ENCODE peak calls at places on chromosome 12, in nine cellular contexts. T is Calu3, V is astrocyte of the spinal cord, X is OCI-LY7, C is thyroid gland, H is GM12865, Y is colonic mucosa, L is GM12864, D is transverse colon. N is an unnamed sample.

GRCh38 chr12:117832459-117833457 is 136.0 kb downstream of the KSR2 start:
- DNase-seq in X (no peak), H (no peak), L (no peak), Y (no peak), D (no peak), C (no peak), V (peak), T (no peak), N (no peak)

GRCh38 chr12:109423392-109423791 is 53.7 kb downstream of the KCTD10 start:
- DNase-seq in V (no peak), L (no peak), T (no peak), D (no peak), X (no peak), Y (no peak), C (no peak), H (no peak), N (no peak)

GRCh38 chr12:121005346-121005815 is 10.9 kb downstream of the C12orf43 start:
- DNase-seq in X (peak), L (no peak), V (peak), T (peak), H (peak), Y (peak), C (no peak), D (peak), N (peak)

GRCh38 chr12:87280356-87280755 is 748.8 kb downstream of the C12orf50 start:
- DNase-seq in C (no peak), Y (no peak), X (peak), V (no peak), L (no peak), H (peak), D (no peak), T (no peak), N (no peak)

GRCh38 chr12:80954857-80955520 is 17.3 kb upstream of the LIN7A start:
- DNase-seq in Y (no peak), D (no peak), X (no peak), H (no peak), V (no peak), L (no peak), C (no peak), T (no peak), N (no peak)

GRCh38 chr12:12788675-12789368 is 3.4 kb downstream of the APOLD1 start:
- DNase-seq in H (peak), V (peak), Y (peak), L (peak), C (peak), D (peak), T (peak), X (peak), N (peak)

GRCh38 chr12:26369588-26369987 is 174.2 kb downstream of the SSPN start:
- DNase-seq in V (peak), T (no peak), D (no peak), L (no peak), X (no peak), C (peak), H (no peak), Y (no peak), N (no peak)

GRCh38 chr12:69897744-69898143 is 72.7 kb downstream of the MYRFL start:
- DNase-seq in D (no peak), X (no peak), T (peak), V (peak), C (no peak), L (no peak), H (no peak), Y (no peak), N (no peak)

GRCh38 chr12:76029982-76030377 is 1.6 kb downstream of the PHLDA1 start:
- DNase-seq in L (no peak), C (peak), V (peak), T (peak), H (no peak), D (no peak), Y (no peak), X (no peak), N (peak)

GRCh38 chr12:5660271-5660670 is 228.4 kb downstream of the NTF3 start:
- DNase-seq in Y (no peak), L (no peak), X (no peak), H (no peak), D (no peak), T (no peak), C (no peak), V (no peak), N (no peak)

GRCh38 chr12:106766393-106766826 is 8.1 kb upstream of the RIC8B start:
- DNase-seq in Y (no peak), H (no peak), L (no peak), C (peak), V (peak), D (no peak), X (no peak), T (peak), N (no peak)

GRCh38 chr12:102481705-102482104 is 1.3 kb upstream of the IGF1 start:
- DNase-seq in D (no peak), V (no peak), Y (no peak), H (no peak), L (no peak), X (no peak), C (no peak), T (no peak), N (no peak)

GRCh38 chr12:34350092-34351041 is 328.1 kb downstream of the ALG10 start:
- DNase-seq in V (no peak), C (no peak), X (no peak), T (no peak), H (no peak), Y (no peak), D (no peak), L (no peak), N (no peak)

GRCh38 chr12:65565601-65566560 is 258.4 kb upstream of the HMGA2 start:
- DNase-seq in V (peak), Y (no peak), H (no peak), T (no peak), X (no peak), D (no peak), L (no peak), C (no peak), N (no peak)

GRCh38 chr12:2960432-2960956 is 1.3 kb downstream of the TEAD4 start:
- DNase-seq in X (no peak), H (peak), V (peak), D (no peak), C (peak), L (peak), T (peak), Y (no peak), N (peak)

GRCh38 chr12:123264642-123265041 is 7.0 kb downstream of the CDK2AP1 start:
- DNase-seq in V (no peak), D (no peak), C (no peak), T (no peak), Y (no peak), L (no peak), H (peak), X (peak), N (peak)
- TF ChIP-seq CTCF in V (peak), D (no peak), C (no peak), T (no peak), Y (no peak), L (peak), H (peak), X (peak), N (no peak)

GRCh38 chr12:92603741-92604432 is 98.9 kb upstream of the PLEKHG7 start:
- DNase-seq in Y (no peak), L (no peak), H (no peak), T (peak), X (no peak), D (no peak), C (no peak), V (no peak), N (no peak)
- TF ChIP-seq CTCF in Y (no peak), L (peak), H (no peak), T (peak), X (peak), D (no peak), C (no peak), V (peak), N (no peak)

GRCh38 chr12:132508860-132509732 is 19.1 kb downstream of the FBRSL1 start:
- DNase-seq in C (no peak), D (no peak), X (no peak), Y (no peak), V (no peak), H (no peak), T (no peak), L (no peak), N (no peak)

GRCh38 chr12:132508248-132508740 is 18.3 kb downstream of the FBRSL1 start:
- DNase-seq in V (no peak), L (no peak), Y (no peak), X (no peak), H (no peak), C (no peak), T (no peak), D (no peak), N (no peak)

GRCh38 chr12:132506730-132507538 is 17.0 kb downstream of the FBRSL1 start:
- DNase-seq in T (no peak), X (no peak), V (peak), L (no peak), C (peak), H (no peak), D (peak), Y (peak), N (no peak)

GRCh38 chr12:132506328-132506727 is 16.4 kb downstream of the FBRSL1 start:
- DNase-seq in T (no peak), Y (no peak), C (no peak), V (no peak), L (no peak), H (no peak), D (no peak), X (no peak), N (no peak)

GRCh38 chr12:132507656-132508055 is 17.7 kb downstream of the FBRSL1 start:
- DNase-seq in H (no peak), L (no peak), T (no peak), Y (no peak), X (no peak), V (no peak), D (no peak), C (no peak), N (no peak)
- TF ChIP-seq CTCF in H (no peak), L (no peak), T (no peak), Y (no peak), X (peak), V (no peak), D (no peak), C (no peak), N (no peak)

GRCh38 chr12:1630081-1630826 is 1.2 kb downstream of the WNT5B start:
- DNase-seq in C (peak), L (no peak), X (peak), T (peak), V (peak), D (peak), H (no peak), Y (peak), N (peak)
- TF ChIP-seq CTCF in C (no peak), L (no peak), X (peak), T (no peak), V (peak), D (peak), H (peak), Y (peak), N (no peak)

GRCh38 chr12:131327521-131328488 is 374.1 kb downstream of the ADGRD1 start:
- DNase-seq in H (no peak), D (no peak), T (no peak), Y (no peak), V (no peak), X (no peak), C (no peak), L (no peak), N (no peak)
- TF ChIP-seq CTCF in H (no peak), D (no peak), T (no peak), Y (no peak), V (no peak), X (no peak), C (no peak), L (peak), N (no peak)

DNA sequence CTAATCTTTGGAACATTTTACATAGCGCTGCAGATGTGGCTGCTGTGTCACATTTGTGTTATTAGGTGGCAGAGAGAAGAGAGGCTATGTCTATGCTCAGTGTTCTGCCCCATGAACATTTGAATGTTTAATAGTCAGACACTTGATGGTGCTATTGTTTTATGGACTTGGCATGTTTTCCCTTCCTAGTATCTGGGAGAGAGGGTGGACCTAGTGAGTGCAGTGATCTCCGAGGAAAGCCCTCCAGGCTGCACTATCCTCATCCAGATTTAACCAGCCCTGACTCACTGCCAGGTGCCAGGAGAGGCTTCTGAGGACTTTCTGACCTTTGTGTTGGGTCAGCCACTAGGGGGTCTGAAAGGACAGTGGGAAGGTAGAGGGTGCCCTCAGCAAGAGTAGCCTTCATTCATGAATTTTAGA is 24.3 kb downstream of the ZFC3H1 start:
- DNase-seq in T (no peak), V (no peak), Y (no peak), X (peak), H (peak), L (no peak), D (no peak), C (peak), N (peak)
- TF ChIP-seq CTCF in T (peak), V (peak), Y (no peak), X (peak), H (peak), L (peak), D (no peak), C (no peak), N (no peak)

GRCh38 chr12:42759622-42760273 is 170.2 kb upstream of the PRICKLE1 start:
- DNase-seq in C (peak), X (no peak), L (no peak), D (peak), Y (peak), H (no peak), T (no peak), V (peak), N (no peak)
- TF ChIP-seq CTCF in C (no peak), X (no peak), L (no peak), D (no peak), Y (no peak), H (no peak), T (no peak), V (no peak), N (no peak)

N was measured in endothelial cell.